ENCODE peak calls at places on chromosomes 11 and 22, in eight cellular contexts. One of them, this sample, is unnamed.

GRCh38 chr22:39524753-39525657 is 4.6 kb downstream of the ATF4 start:
- DNase-seq in adipocyte: no peak
- DNase-seq in dorsolateral prefrontal cortex: no peak
- DNase-seq in tibial nerve: no peak
- DNase-seq in fibroblast of lung: no peak
- DNase-seq in CD8-positive, alpha-beta memory T cell: no peak
- DNase-seq in MM.1S: no peak
- DNase-seq in GM06990: no peak
- DNase-seq in this sample: no peak

GRCh38 chr22:38868886-38869381 is 3.1 kb downstream of the CBX6 start:
- DNase-seq in adipocyte: peak
- DNase-seq in dorsolateral prefrontal cortex: peak
- DNase-seq in MM.1S: peak
- DNase-seq in tibial nerve: peak
- DNase-seq in GM06990: peak
- DNase-seq in CD8-positive, alpha-beta memory T cell: peak
- DNase-seq in fibroblast of lung: peak
- DNase-seq in this sample: peak

GRCh38 chr22:31143038-31143437 is 2.7 kb upstream of the PLA2G3 start:
- DNase-seq in dorsolateral prefrontal cortex: no peak
- DNase-seq in CD8-positive, alpha-beta memory T cell: no peak
- DNase-seq in fibroblast of lung: no peak
- DNase-seq in adipocyte: no peak
- DNase-seq in MM.1S: no peak
- DNase-seq in GM06990: no peak
- DNase-seq in tibial nerve: no peak
- DNase-seq in this sample: no peak

GRCh38 chr22:48840112-48840949 is 987.3 kb downstream of the BRD1 start:
- DNase-seq in MM.1S: no peak
- DNase-seq in fibroblast of lung: no peak
- DNase-seq in tibial nerve: no peak
- DNase-seq in CD8-positive, alpha-beta memory T cell: no peak
- DNase-seq in dorsolateral prefrontal cortex: no peak
- DNase-seq in GM06990: no peak
- DNase-seq in adipocyte: no peak
- DNase-seq in this sample: no peak

GRCh38 chr11:67050139-67050538 is 6.5 kb upstream of the RHOD start:
- DNase-seq in adipocyte: no peak
- DNase-seq in tibial nerve: no peak
- DNase-seq in CD8-positive, alpha-beta memory T cell: no peak
- DNase-seq in fibroblast of lung: no peak
- DNase-seq in MM.1S: no peak
- DNase-seq in dorsolateral prefrontal cortex: no peak
- DNase-seq in GM06990: no peak
- DNase-seq in this sample: no peak

GRCh38 chr22:20627432-20627831 is 120.0 kb downstream of the MED15 start:
- DNase-seq in fibroblast of lung: no peak
- DNase-seq in CD8-positive, alpha-beta memory T cell: no peak
- DNase-seq in MM.1S: no peak
- DNase-seq in adipocyte: no peak
- DNase-seq in GM06990: no peak
- DNase-seq in tibial nerve: no peak
- DNase-seq in dorsolateral prefrontal cortex: no peak
- DNase-seq in this sample: no peak

GRCh38 chr11:74449369-74449931 is 17.9 kb downstream of the KCNE3 start:
- DNase-seq in dorsolateral prefrontal cortex: no peak
- DNase-seq in CD8-positive, alpha-beta memory T cell: peak
- DNase-seq in tibial nerve: no peak
- DNase-seq in MM.1S: peak
- DNase-seq in GM06990: peak
- DNase-seq in fibroblast of lung: peak
- DNase-seq in adipocyte: peak
- DNase-seq in this sample: peak

GRCh38 chr11:12186683-12187082 is 76.3 kb downstream of the MICAL2 start:
- DNase-seq in CD8-positive, alpha-beta memory T cell: no peak
- DNase-seq in tibial nerve: no peak
- DNase-seq in GM06990: no peak
- DNase-seq in dorsolateral prefrontal cortex: no peak
- DNase-seq in MM.1S: no peak
- DNase-seq in adipocyte: no peak
- DNase-seq in fibroblast of lung: no peak
- DNase-seq in this sample: no peak

GRCh38 chr11:111119751-111120150 is 125.8 kb upstream of the POU2AF2 start:
- DNase-seq in adipocyte: no peak
- DNase-seq in MM.1S: no peak
- DNase-seq in CD8-positive, alpha-beta memory T cell: no peak
- DNase-seq in tibial nerve: no peak
- DNase-seq in GM06990: no peak
- DNase-seq in dorsolateral prefrontal cortex: no peak
- DNase-seq in fibroblast of lung: no peak
- DNase-seq in this sample: no peak

GRCh38 chr22:24146190-24146616 is 35.1 kb upstream of the SUSD2 start:
- DNase-seq in adipocyte: peak
- DNase-seq in tibial nerve: no peak
- DNase-seq in GM06990: no peak
- DNase-seq in fibroblast of lung: peak
- DNase-seq in dorsolateral prefrontal cortex: no peak
- DNase-seq in MM.1S: peak
- DNase-seq in CD8-positive, alpha-beta memory T cell: peak
- DNase-seq in this sample: peak

GRCh38 chr22:24147666-24148065 is 33.6 kb upstream of the SUSD2 start:
- DNase-seq in MM.1S: peak
- DNase-seq in fibroblast of lung: no peak
- DNase-seq in GM06990: no peak
- DNase-seq in tibial nerve: no peak
- DNase-seq in CD8-positive, alpha-beta memory T cell: no peak
- DNase-seq in adipocyte: no peak
- DNase-seq in dorsolateral prefrontal cortex: no peak
- DNase-seq in this sample: no peak

GRCh38 chr22:24145446-24146189 is 35.7 kb upstream of the SUSD2 start:
- DNase-seq in GM06990: no peak
- DNase-seq in CD8-positive, alpha-beta memory T cell: no peak
- DNase-seq in fibroblast of lung: no peak
- DNase-seq in adipocyte: no peak
- DNase-seq in tibial nerve: no peak
- DNase-seq in dorsolateral prefrontal cortex: no peak
- DNase-seq in MM.1S: no peak
- DNase-seq in this sample: no peak

GRCh38 chr22:24148586-24148985 is 32.7 kb upstream of the SUSD2 start:
- DNase-seq in adipocyte: no peak
- DNase-seq in CD8-positive, alpha-beta memory T cell: no peak
- DNase-seq in tibial nerve: no peak
- DNase-seq in GM06990: no peak
- DNase-seq in dorsolateral prefrontal cortex: no peak
- DNase-seq in MM.1S: no peak
- DNase-seq in fibroblast of lung: no peak
- DNase-seq in this sample: no peak

GRCh38 chr22:24146791-24147353 is 34.4 kb upstream of the SUSD2 start:
- DNase-seq in adipocyte: peak
- DNase-seq in CD8-positive, alpha-beta memory T cell: no peak
- DNase-seq in tibial nerve: no peak
- DNase-seq in dorsolateral prefrontal cortex: no peak
- DNase-seq in fibroblast of lung: peak
- DNase-seq in GM06990: no peak
- DNase-seq in MM.1S: peak
- DNase-seq in this sample: no peak
- H3K4me3 ChIP-seq in adipocyte: peak
- H3K4me3 ChIP-seq in CD8-positive, alpha-beta memory T cell: no peak
- H3K4me3 ChIP-seq in tibial nerve: no peak
- H3K4me3 ChIP-seq in dorsolateral prefrontal cortex: no peak
- H3K4me3 ChIP-seq in fibroblast of lung: peak
- H3K4me3 ChIP-seq in GM06990: no peak
- H3K4me3 ChIP-seq in MM.1S: no peak
- H3K4me3 ChIP-seq in this sample: no peak

GRCh38 chr11:64037027-64037633 is 1.4 kb downstream of the FLRT1 start:
- DNase-seq in tibial nerve: no peak
- DNase-seq in GM06990: no peak
- DNase-seq in CD8-positive, alpha-beta memory T cell: no peak
- DNase-seq in dorsolateral prefrontal cortex: no peak
- DNase-seq in fibroblast of lung: no peak
- DNase-seq in MM.1S: no peak
- DNase-seq in adipocyte: no peak
- DNase-seq in this sample: no peak

GRCh38 chr11:64034411-64034811 is 1.3 kb upstream of the FLRT1 start:
- DNase-seq in GM06990: no peak
- DNase-seq in MM.1S: no peak
- DNase-seq in dorsolateral prefrontal cortex: no peak
- DNase-seq in tibial nerve: no peak
- DNase-seq in fibroblast of lung: no peak
- DNase-seq in adipocyte: no peak
- DNase-seq in CD8-positive, alpha-beta memory T cell: no peak
- DNase-seq in this sample: no peak

GRCh38 chr11:64036081-64037026 is 623 bp downstream of the FLRT1 start:
- DNase-seq in dorsolateral prefrontal cortex: no peak
- DNase-seq in tibial nerve: no peak
- DNase-seq in GM06990: no peak
- DNase-seq in adipocyte: peak
- DNase-seq in fibroblast of lung: peak
- DNase-seq in CD8-positive, alpha-beta memory T cell: no peak
- DNase-seq in MM.1S: no peak
- DNase-seq in this sample: no peak

GRCh38 chr11:64035081-64035524 is 628 bp upstream of the FLRT1 start:
- DNase-seq in tibial nerve: no peak
- DNase-seq in adipocyte: no peak
- DNase-seq in dorsolateral prefrontal cortex: no peak
- DNase-seq in CD8-positive, alpha-beta memory T cell: no peak
- DNase-seq in MM.1S: no peak
- DNase-seq in GM06990: no peak
- DNase-seq in fibroblast of lung: no peak
- DNase-seq in this sample: no peak

DNA sequence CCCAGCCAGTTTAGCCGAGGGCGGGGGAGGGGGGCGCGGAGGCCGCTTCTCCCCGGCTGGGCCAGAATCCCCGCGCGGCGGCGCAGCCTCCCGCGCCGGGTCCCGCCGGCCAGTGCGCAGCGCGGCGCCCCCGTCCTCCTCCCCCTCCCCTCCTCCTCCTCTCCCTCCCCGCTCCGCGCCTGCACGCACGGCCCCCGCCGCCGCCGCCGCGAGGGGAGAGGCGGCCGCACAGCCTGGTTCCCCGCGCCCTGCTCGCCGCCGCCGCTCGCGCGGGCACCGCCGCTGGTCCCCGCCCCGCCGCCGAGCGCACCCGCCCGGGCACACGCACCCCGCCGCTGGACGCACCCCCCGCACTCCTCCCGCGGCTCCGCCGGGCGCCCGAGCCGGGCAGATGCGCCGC is at the start of gene FLRT1:
- DNase-seq in tibial nerve: no peak
- DNase-seq in CD8-positive, alpha-beta memory T cell: no peak
- DNase-seq in fibroblast of lung: no peak
- DNase-seq in dorsolateral prefrontal cortex: no peak
- DNase-seq in GM06990: no peak
- DNase-seq in adipocyte: peak
- DNase-seq in MM.1S: no peak
- DNase-seq in this sample: no peak
- H3K4me3 ChIP-seq in tibial nerve: peak
- H3K4me3 ChIP-seq in CD8-positive, alpha-beta memory T cell: no peak
- H3K4me3 ChIP-seq in fibroblast of lung: no peak
- H3K4me3 ChIP-seq in dorsolateral prefrontal cortex: peak
- H3K4me3 ChIP-seq in GM06990: no peak
- H3K4me3 ChIP-seq in adipocyte: peak
- H3K4me3 ChIP-seq in MM.1S: no peak
- H3K4me3 ChIP-seq in this sample: no peak

GRCh38 chr11:128689586-128689945 is 4.3 kb upstream of the FLI1 start:
- DNase-seq in MM.1S: no peak
- DNase-seq in dorsolateral prefrontal cortex: no peak
- DNase-seq in fibroblast of lung: no peak
- DNase-seq in CD8-positive, alpha-beta memory T cell: no peak
- DNase-seq in tibial nerve: no peak
- DNase-seq in GM06990: no peak
- DNase-seq in adipocyte: no peak
- DNase-seq in this sample: no peak

GRCh38 chr11:128689946-128690745 is 3.7 kb upstream of the FLI1 start:
- DNase-seq in GM06990: no peak
- DNase-seq in tibial nerve: no peak
- DNase-seq in dorsolateral prefrontal cortex: no peak
- DNase-seq in MM.1S: no peak
- DNase-seq in fibroblast of lung: peak
- DNase-seq in adipocyte: peak
- DNase-seq in CD8-positive, alpha-beta memory T cell: no peak
- DNase-seq in this sample: no peak

GRCh38 chr11:128692750-128693578 is 908 bp upstream of the FLI1 start:
- DNase-seq in fibroblast of lung: peak
- DNase-seq in dorsolateral prefrontal cortex: no peak
- DNase-seq in GM06990: peak
- DNase-seq in CD8-positive, alpha-beta memory T cell: peak
- DNase-seq in MM.1S: peak
- DNase-seq in adipocyte: peak
- DNase-seq in tibial nerve: no peak
- DNase-seq in this sample: no peak

GRCh38 chr11:128690746-128691091 is 3.2 kb upstream of the FLI1 start:
- DNase-seq in adipocyte: no peak
- DNase-seq in CD8-positive, alpha-beta memory T cell: no peak
- DNase-seq in GM06990: no peak
- DNase-seq in fibroblast of lung: no peak
- DNase-seq in dorsolateral prefrontal cortex: no peak
- DNase-seq in tibial nerve: no peak
- DNase-seq in MM.1S: no peak
- DNase-seq in this sample: no peak

DNA sequence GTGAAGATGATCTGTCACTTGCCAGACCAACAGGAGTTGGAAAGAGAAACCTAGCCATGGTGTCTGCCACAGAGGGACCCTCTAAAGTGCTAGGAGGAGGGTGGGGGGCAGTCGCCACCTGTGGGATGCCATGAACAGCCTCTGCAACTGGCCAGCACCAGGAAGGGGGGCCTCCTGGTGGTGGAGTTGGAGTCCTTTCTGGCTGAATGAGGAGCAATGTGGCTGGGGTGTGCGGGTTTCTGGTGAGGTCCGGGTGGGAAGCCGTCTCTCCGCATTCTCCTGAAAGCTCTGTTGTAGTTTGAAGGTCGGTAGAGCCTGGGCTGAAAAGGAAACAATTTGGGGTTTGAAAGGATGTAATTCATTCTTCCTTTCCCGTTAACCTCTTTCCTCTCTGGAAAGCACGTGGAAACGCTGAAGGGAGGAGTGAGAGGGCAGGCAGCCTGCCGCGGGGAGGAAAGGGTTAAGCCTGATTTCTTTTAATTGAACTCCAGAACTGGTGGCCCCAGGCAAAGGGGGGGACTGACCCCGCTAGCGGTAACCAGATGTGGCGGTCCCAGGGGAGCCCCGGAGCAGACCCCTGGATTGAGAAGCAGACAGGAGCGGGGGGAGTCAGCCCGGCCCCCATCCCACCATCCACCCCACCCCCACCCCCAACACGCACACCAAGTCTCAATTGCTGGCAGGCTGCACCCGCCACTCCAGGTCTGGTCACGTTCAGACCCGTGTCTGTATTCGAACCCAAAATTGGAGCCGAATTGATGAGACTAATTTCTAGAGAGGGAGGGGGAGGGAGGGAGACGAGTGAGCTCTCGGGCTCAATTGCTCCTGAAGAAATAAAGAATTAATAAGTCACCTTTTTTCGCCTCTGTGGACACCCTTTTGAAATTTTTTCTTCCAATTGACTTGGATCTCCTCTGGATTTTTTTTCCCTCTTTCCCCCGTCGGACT is 1.8 kb upstream of the FLI1 start:
- DNase-seq in fibroblast of lung: no peak
- DNase-seq in tibial nerve: no peak
- DNase-seq in adipocyte: peak
- DNase-seq in dorsolateral prefrontal cortex: no peak
- DNase-seq in GM06990: no peak
- DNase-seq in MM.1S: no peak
- DNase-seq in CD8-positive, alpha-beta memory T cell: no peak
- DNase-seq in this sample: no peak
- H3K4me3 ChIP-seq in fibroblast of lung: no peak
- H3K4me3 ChIP-seq in tibial nerve: peak
- H3K4me3 ChIP-seq in adipocyte: peak
- H3K4me3 ChIP-seq in dorsolateral prefrontal cortex: peak
- H3K4me3 ChIP-seq in GM06990: peak
- H3K4me3 ChIP-seq in MM.1S: peak
- H3K4me3 ChIP-seq in CD8-positive, alpha-beta memory T cell: peak
- H3K4me3 ChIP-seq in this sample: no peak

GRCh38 chr11:45209904-45210699 is 63.7 kb downstream of the PRDM11 start:
- DNase-seq in MM.1S: no peak
- DNase-seq in GM06990: no peak
- DNase-seq in adipocyte: peak
- DNase-seq in dorsolateral prefrontal cortex: peak
- DNase-seq in fibroblast of lung: peak
- DNase-seq in tibial nerve: peak
- DNase-seq in CD8-positive, alpha-beta memory T cell: no peak
- DNase-seq in this sample: no peak
- H3K4me3 ChIP-seq in MM.1S: no peak
- H3K4me3 ChIP-seq in GM06990: no peak
- H3K4me3 ChIP-seq in adipocyte: peak
- H3K4me3 ChIP-seq in dorsolateral prefrontal cortex: peak
- H3K4me3 ChIP-seq in fibroblast of lung: no peak
- H3K4me3 ChIP-seq in tibial nerve: peak
- H3K4me3 ChIP-seq in CD8-positive, alpha-beta memory T cell: no peak
- H3K4me3 ChIP-seq in this sample: no peak